ENCODE peak calls at places on chromosomes 2 and 18, in nine cellular contexts. H is upper lobe of right lung, S is HCT116, K is heart left ventricle, T is tibial artery, O is PC-9, F is brain microvascular endothelial cell, Y is kidney, N is pancreas. P is an unnamed sample.

GRCh38 chr2:230323385-230324106 is 3.4 kb upstream of the SP140L start:
- DNase-seq in H (no peak), S (peak), K (no peak), T (no peak), O (no peak), F (no peak), Y (no peak), N (no peak), P (no peak)

GRCh38 chr2:18435425-18436037 is 124.9 kb downstream of the RDH14 start:
- DNase-seq in H (no peak), S (peak), K (no peak), T (no peak), O (peak), F (peak), Y (no peak), N (no peak), P (no peak)

GRCh38 chr2:145918951-145919350 is 1399.0 kb upstream of the ZEB2 start:
- DNase-seq in H (no peak), S (no peak), K (no peak), T (no peak), O (no peak), F (no peak), Y (no peak), N (no peak), P (no peak)

GRCh38 chr2:127121776-127122176 is 14.8 kb upstream of the BIN1 start:
- DNase-seq in H (no peak), S (no peak), K (peak), T (peak), O (no peak), F (no peak), Y (peak), N (no peak), P (no peak)

GRCh38 chr2:101773137-101773536 is 75.6 kb downstream of the MAP4K4 start:
- DNase-seq in H (no peak), S (no peak), K (no peak), T (no peak), O (no peak), F (no peak), Y (no peak), N (no peak), P (no peak)

GRCh38 chr18:55083461-55083860 is 124.2 kb upstream of the CCDC68 start:
- DNase-seq in H (no peak), S (no peak), K (no peak), T (no peak), O (no peak), F (peak), Y (no peak), N (no peak), P (no peak)

GRCh38 chr2:20231632-20232031 is 6.7 kb upstream of the SDC1 start:
- DNase-seq in H (peak), S (peak), K (no peak), T (no peak), O (peak), F (no peak), Y (peak), N (no peak), P (peak)

GRCh38 chr2:9714630-9715214 is 83.9 kb upstream of the YWHAQ start:
- DNase-seq in H (peak), S (no peak), K (peak), T (no peak), O (no peak), F (no peak), Y (no peak), N (no peak), P (no peak)

GRCh38 chr2:205198130-205198505 is 484.2 kb upstream of the NRP2 start:
- DNase-seq in H (no peak), S (no peak), K (peak), T (no peak), O (no peak), F (peak), Y (no peak), N (no peak), P (no peak)

GRCh38 chr2:239824866-239825704 is 200.1 kb downstream of the NDUFA10 start:
- DNase-seq in H (peak), S (no peak), K (peak), T (peak), O (no peak), F (no peak), Y (peak), N (no peak), P (peak)

GRCh38 chr2:97712693-97713295 is 582 bp upstream of the ZAP70 start:
- DNase-seq in H (peak), S (no peak), K (peak), T (no peak), O (no peak), F (no peak), Y (peak), N (no peak), P (peak)

GRCh38 chr2:131413148-131413747 is 49.3 kb upstream of the RAB6D start:
- DNase-seq in H (no peak), S (peak), K (no peak), T (no peak), O (no peak), F (peak), Y (no peak), N (no peak), P (no peak)

GRCh38 chr2:47654790-47655562 is 128.0 kb upstream of the MSH6 start:
- DNase-seq in H (no peak), S (no peak), K (no peak), T (no peak), O (peak), F (no peak), Y (no peak), N (no peak), P (no peak)

GRCh38 chr2:226963528-226963927 is 127.7 kb downstream of the RHBDD1 start:
- DNase-seq in H (no peak), S (peak), K (no peak), T (no peak), O (no peak), F (peak), Y (no peak), N (no peak), P (no peak)

GRCh38 chr2:168119519-168120141 is 127.8 kb downstream of the STK39 start:
- DNase-seq in H (no peak), S (peak), K (no peak), T (no peak), O (peak), F (peak), Y (no peak), N (peak), P (no peak)

GRCh38 chr2:240452471-240453256 is 17.2 kb downstream of the GPC1 start:
- DNase-seq in H (peak), S (no peak), K (peak), T (no peak), O (peak), F (no peak), Y (peak), N (peak), P (peak)

GRCh38 chr2:54894467-54894866 is 155.8 kb downstream of the RTN4 start:
- DNase-seq in H (no peak), S (no peak), K (no peak), T (no peak), O (no peak), F (no peak), Y (no peak), N (no peak), P (no peak)

GRCh38 chr2:1927896-1928568 is 183.7 kb upstream of the PXDN start:
- DNase-seq in H (no peak), S (no peak), K (no peak), T (no peak), O (no peak), F (no peak), Y (no peak), N (no peak), P (no peak)

GRCh38 chr2:217953531-217953932 is 49.3 kb downstream of the TNS1 start:
- DNase-seq in H (peak), S (no peak), K (no peak), T (peak), O (no peak), F (no peak), Y (peak), N (peak), P (peak)

GRCh38 chr18:75799449-75800330 is 372.2 kb upstream of the SMIM21 start:
- DNase-seq in H (no peak), S (no peak), K (no peak), T (no peak), O (no peak), F (no peak), Y (no peak), N (peak), P (no peak)

GRCh38 chr2:73832905-73833304 is 4.1 kb downstream of the STAMBP start:
- DNase-seq in H (no peak), S (no peak), K (no peak), T (no peak), O (peak), F (no peak), Y (no peak), N (no peak), P (no peak)

GRCh38 chr18:76958692-76959341 is 136.5 kb downstream of the ZNF236 start:
- DNase-seq in H (no peak), S (no peak), K (no peak), T (no peak), O (no peak), F (peak), Y (no peak), N (no peak), P (no peak)

GRCh38 chr2:63975437-63976124 is 43.6 kb downstream of the VPS54 start:
- DNase-seq in H (no peak), S (no peak), K (no peak), T (no peak), O (no peak), F (no peak), Y (no peak), N (no peak), P (no peak)

GRCh38 chr2:16589465-16589864 is 76.2 kb downstream of the CYRIA start:
- DNase-seq in H (no peak), S (no peak), K (no peak), T (no peak), O (no peak), F (no peak), Y (no peak), N (no peak), P (no peak)
- H3K27ac ChIP-seq in H (no peak), S (no peak), K (no peak), T (no peak), O (no peak), F (no peak), Y (no peak), N (no peak), P (no peak)

GRCh38 chr2:36322108-36322507 is 33.5 kb upstream of the CRIM1 start:
- DNase-seq in H (no peak), S (peak), K (no peak), T (no peak), O (no peak), F (peak), Y (no peak), N (no peak), P (no peak)
- TF ChIP-seq CTCF in H (peak), S (peak), K (peak), T (peak), O (no peak), F (peak), Y (peak), N (no peak), P (peak)

GRCh38 chr18:56453576-56453975 is 184.8 kb downstream of the TXNL1 start:
- DNase-seq in H (no peak), S (no peak), K (no peak), T (no peak), O (no peak), F (no peak), Y (no peak), N (no peak), P (no peak)
- H3K27ac ChIP-seq in H (no peak), S (no peak), K (no peak), T (no peak), O (no peak), F (no peak), Y (no peak), N (no peak), P (no peak)

GRCh38 chr2:108069515-108070310 is 83.4 kb downstream of the SLC5A7 start:
- DNase-seq in H (no peak), S (no peak), K (no peak), T (no peak), O (no peak), F (no peak), Y (no peak), N (no peak), P (no peak)
- TF ChIP-seq CTCF in H (no peak), S (peak), K (no peak), T (no peak), O (peak), F (peak), Y (no peak), N (no peak), P (no peak)

GRCh38 chr2:218992703-218993344 is 398 bp downstream of the CRYBA2 start:
- DNase-seq in H (peak), S (no peak), K (no peak), T (no peak), O (no peak), F (no peak), Y (no peak), N (no peak), P (no peak)

GRCh38 chr2:218995561-218995960 is 2.3 kb upstream of the CRYBA2 start:
- DNase-seq in H (no peak), S (no peak), K (no peak), T (no peak), O (no peak), F (no peak), Y (no peak), N (no peak), P (no peak)

GRCh38 chr2:218991674-218992168 is 1.5 kb downstream of the CRYBA2 start:
- DNase-seq in H (peak), S (no peak), K (no peak), T (no peak), O (no peak), F (no peak), Y (no peak), N (no peak), P (no peak)

GRCh38 chr2:218992196-218992595 is 1.0 kb downstream of the CRYBA2 start:
- DNase-seq in H (peak), S (no peak), K (no peak), T (no peak), O (no peak), F (no peak), Y (no peak), N (no peak), P (no peak)

GRCh38 chr2:218993345-218994315 is at the start of gene CRYBA2:
- DNase-seq in H (peak), S (no peak), K (no peak), T (no peak), O (no peak), F (no peak), Y (no peak), N (no peak), P (no peak)
- H3K27ac ChIP-seq in H (no peak), S (no peak), K (no peak), T (no peak), O (no peak), F (no peak), Y (no peak), N (no peak), P (no peak)